ENCODE peak calls at places on chromosome 4, in five cellular contexts. H, U, Y, J and F are unnamed samples.

GRCh38 chr4:82491251-82491960 is 61.0 kb downstream of the ENOPH1 start:
- DNase-seq in H (no peak), U (no peak), Y (no peak), J (no peak), F (no peak)

GRCh38 chr4:126727461-126727860 is 905.3 kb upstream of the INTU start:
- DNase-seq in H (no peak), U (no peak), Y (no peak), J (no peak), F (no peak)

GRCh38 chr4:138573246-138573645 is 331.1 kb upstream of the SLC7A11 start:
- DNase-seq in H (no peak), U (no peak), Y (no peak), J (no peak), F (no peak)

GRCh38 chr4:108060164-108060563 is 70.5 kb downstream of the HADH start:
- DNase-seq in H (no peak), U (no peak), Y (no peak), J (no peak), F (no peak)

GRCh38 chr4:163915896-163916295 is 421.4 kb downstream of the TMA16 start:
- DNase-seq in H (no peak), U (no peak), Y (no peak), J (no peak), F (no peak)

GRCh38 chr4:3308691-3309090 is 15.9 kb downstream of the RGS12 start:
- DNase-seq in H (no peak), U (no peak), Y (no peak), J (peak), F (peak)

GRCh38 chr4:149791836-149792235 is 23.8 kb downstream of the IQCM start:
- DNase-seq in H (no peak), U (no peak), Y (no peak), J (no peak), F (no peak)

GRCh38 chr4:54402880-54403503 is 173.9 kb downstream of the PDGFRA start:
- DNase-seq in H (no peak), U (no peak), Y (no peak), J (no peak), F (no peak)

GRCh38 chr4:111797455-111798163 is 347.6 kb upstream of the FAM241A start:
- DNase-seq in H (no peak), U (no peak), Y (no peak), J (peak), F (no peak)

GRCh38 chr4:88999392-88999791 is 57.6 kb downstream of the FAM13A start:
- DNase-seq in H (no peak), U (no peak), Y (no peak), J (no peak), F (no peak)

GRCh38 chr4:189035091-189035490 is 895.9 kb downstream of the TRIML1 start:
- DNase-seq in H (no peak), U (no peak), Y (no peak), J (no peak), F (no peak)

GRCh38 chr4:176339936-176340761 is 20.4 kb downstream of the SPCS3 start:
- DNase-seq in H (no peak), U (no peak), Y (no peak), J (no peak), F (no peak)

GRCh38 chr4:149884529-149885206 is 69.0 kb upstream of the IQCM start:
- DNase-seq in H (no peak), U (no peak), Y (no peak), J (no peak), F (peak)

GRCh38 chr4:59671037-59671436 is 1529.1 kb upstream of the ADGRL3 start:
- DNase-seq in H (no peak), U (no peak), Y (no peak), J (no peak), F (no peak)

GRCh38 chr4:174437324-174437723 is 85.0 kb downstream of the HPGD start:
- DNase-seq in H (no peak), U (no peak), Y (no peak), J (no peak), F (no peak)

GRCh38 chr4:115780268-115780667 is 666.8 kb upstream of the NDST4 start:
- DNase-seq in H (no peak), U (no peak), Y (no peak), J (no peak), F (no peak)

GRCh38 chr4:166724369-166724768 is 509.9 kb downstream of the SPOCK3 start:
- DNase-seq in H (no peak), U (no peak), Y (no peak), J (no peak), F (no peak)

GRCh38 chr4:174423257-174423944 is 98.9 kb downstream of the HPGD start:
- DNase-seq in H (no peak), U (no peak), Y (peak), J (peak), F (peak)

GRCh38 chr4:137226900-137227299 is 305.4 kb downstream of the PCDH18 start:
- DNase-seq in H (no peak), U (no peak), Y (no peak), J (no peak), F (no peak)

GRCh38 chr4:36208884-36209473 is 35.3 kb downstream of the ARAP2 start:
- DNase-seq in H (no peak), U (peak), Y (no peak), J (peak), F (no peak)

GRCh38 chr4:139887378-139887801 is 221.8 kb downstream of the MGST2 start:
- DNase-seq in H (no peak), U (no peak), Y (no peak), J (no peak), F (no peak)

GRCh38 chr4:98657531-98658286 is 702 bp downstream of the TSPAN5 start:
- DNase-seq in H (no peak), U (peak), Y (peak), J (peak), F (peak)

GRCh38 chr4:848803-849477 is 23.0 kb upstream of the CPLX1 start:
- DNase-seq in H (no peak), U (no peak), Y (no peak), J (no peak), F (no peak)

GRCh38 chr4:128871948-128872347 is 62.4 kb downstream of the JADE1 start:
- DNase-seq in H (no peak), U (no peak), Y (no peak), J (no peak), F (no peak)

GRCh38 chr4:145531193-145531592 is 49.5 kb downstream of the SMAD1 start:
- DNase-seq in H (no peak), U (no peak), Y (no peak), J (no peak), F (no peak)

GRCh38 chr4:26192921-26193894 is 127.6 kb upstream of the RBPJ start:
- DNase-seq in H (no peak), U (no peak), Y (peak), J (no peak), F (no peak)

GRCh38 chr4:154208424-154208823 is 283.2 kb downstream of the DCHS2 start:
- DNase-seq in H (no peak), U (no peak), Y (no peak), J (no peak), F (no peak)